ENCODE peak calls at places on chromosomes 1 and 21, in five cellular contexts. H, V, G, K and A are unnamed samples.

GRCh38 chr1:234853906-234854647 is 244.1 kb upstream of the IRF2BP2 start:
- DNase-seq in K (no peak), H (peak), G (no peak), V (no peak), A (no peak)

GRCh38 chr1:26530540-26530897 is 958 bp downstream of the RPS6KA1 start:
- DNase-seq in K (no peak), G (no peak), H (no peak), V (peak), A (no peak)

GRCh38 chr1:210259496-210259895 is 26.9 kb downstream of the SERTAD4 start:
- DNase-seq in H (peak), K (no peak), G (peak), V (no peak), A (no peak)

GRCh38 chr1:30188329-30188728 is 535.1 kb downstream of the MATN1 start:
- DNase-seq in H (no peak), V (no peak), K (no peak), G (peak), A (no peak)

GRCh38 chr1:115411388-115412063 is 73.5 kb upstream of the NGF start:
- DNase-seq in H (peak), G (no peak), V (no peak), K (no peak), A (no peak)

GRCh38 chr1:29521438-29521715 is 285.1 kb downstream of the PTPRU start:
- DNase-seq in H (no peak), K (no peak), G (no peak), V (no peak), A (no peak)

GRCh38 chr1:33388989-33389771 is 41.7 kb downstream of the PHC2 start:
- DNase-seq in K (no peak), G (no peak), H (peak), V (no peak), A (no peak)

GRCh38 chr1:161153682-161154337 is at the start of gene UFC1:
- DNase-seq in V (peak), H (peak), G (peak), K (peak), A (peak)

GRCh38 chr1:174206148-174206826 is 47.0 kb downstream of the RABGAP1L start:
- DNase-seq in H (peak), V (no peak), K (no peak), G (peak), A (no peak)

GRCh38 chr21:37770496-37770895 is 145.8 kb downstream of the KCNJ6 start:
- DNase-seq in G (no peak), H (no peak), V (no peak), K (no peak), A (no peak)

GRCh38 chr1:96968582-96969378 is 247.2 kb downstream of the PTBP2 start:
- DNase-seq in V (no peak), H (no peak), G (no peak), K (no peak), A (no peak)

GRCh38 chr1:240455228-240455821 is 156.6 kb downstream of the GREM2 start:
- DNase-seq in K (no peak), G (no peak), V (peak), H (no peak), A (no peak)

GRCh38 chr1:53681647-53682368 is 57.2 kb downstream of the GLIS1 start:
- DNase-seq in G (peak), K (peak), H (no peak), V (peak), A (no peak)

GRCh38 chr1:169052727-169053126 is 53.8 kb upstream of the ATP1B1 start:
- DNase-seq in V (no peak), G (no peak), K (no peak), H (no peak), A (no peak)

GRCh38 chr1:62424412-62424811 is 12.4 kb upstream of the USP1 start:
- DNase-seq in V (no peak), K (no peak), G (no peak), H (peak), A (no peak)

GRCh38 chr1:87510540-87510939 is 181.9 kb downstream of the LMO4 start:
- DNase-seq in V (no peak), H (no peak), G (no peak), K (no peak), A (no peak)

GRCh38 chr1:233945573-233945972 is 41.1 kb downstream of the SLC35F3 start:
- DNase-seq in K (no peak), H (peak), G (no peak), V (no peak), A (no peak)

GRCh38 chr1:2468540-2468939 is 7.5 kb upstream of the PLCH2 start:
- DNase-seq in V (no peak), K (no peak), H (no peak), G (no peak), A (no peak)

GRCh38 chr1:160534823-160535605 is 12.0 kb upstream of the SLAMF6 start:
- DNase-seq in G (no peak), H (no peak), K (no peak), V (peak), A (no peak)

GRCh38 chr1:41374711-41375110 is 13.5 kb downstream of the FOXO6 start:
- DNase-seq in V (no peak), K (no peak), G (no peak), H (no peak), A (no peak)

GRCh38 chr1:235074335-235075120 is 54.1 kb downstream of the TOMM20 start:
- DNase-seq in G (no peak), H (peak), K (peak), V (peak), A (peak)

GRCh38 chr21:29237110-29238051 is 61.3 kb upstream of the BACH1 start:
- DNase-seq in K (no peak), V (no peak), H (peak), G (no peak), A (no peak)

GRCh38 chr1:217718873-217719272 is 87.7 kb downstream of the SPATA17 start:
- DNase-seq in V (peak), K (no peak), H (peak), G (no peak), A (no peak)

GRCh38 chr1:201715801-201716741 is 112.9 kb upstream of the IPO9 start:
- DNase-seq in V (no peak), H (no peak), G (no peak), K (no peak), A (no peak)

GRCh38 chr1:235275223-235275622 is 52.8 kb downstream of the ARID4B start:
- DNase-seq in G (no peak), H (no peak), V (no peak), K (peak), A (no peak)

GRCh38 chr1:107572674-107573205 is 392.2 kb downstream of the VAV3 start:
- DNase-seq in V (no peak), H (peak), G (peak), K (no peak), A (no peak)

GRCh38 chr1:53672243-53672642 is 66.7 kb downstream of the GLIS1 start:
- DNase-seq in K (no peak), V (no peak), G (no peak), H (no peak), A (no peak)

GRCh38 chr1:85801520-85801919 is 93.3 kb upstream of the ZNHIT6 start:
- DNase-seq in V (no peak), K (no peak), H (peak), G (no peak), A (no peak)

GRCh38 chr1:38072858-38073257 is 26.3 kb upstream of the POU3F1 start:
- DNase-seq in K (no peak), G (no peak), H (no peak), V (no peak), A (no peak)

GRCh38 chr1:239233626-239234025 is 152.7 kb upstream of the CHRM3 start:
- DNase-seq in K (no peak), V (peak), H (no peak), G (no peak), A (no peak)

GRCh38 chr1:83791821-83792437 is 207.0 kb downstream of the TTLL7 start:
- DNase-seq in V (no peak), H (peak), K (no peak), G (no peak), A (no peak)

GRCh38 chr1:86394416-86394815 is 1.7 kb downstream of the ODF2L start:
- DNase-seq in K (no peak), G (no peak), V (no peak), H (peak), A (no peak)

GRCh38 chr1:165637427-165637826 is 6.4 kb downstream of the MGST3 start:
- DNase-seq in G (no peak), H (peak), K (no peak), V (peak), A (no peak)

GRCh38 chr1:54565113-54565501 is 17.1 kb downstream of the ACOT11 start:
- DNase-seq in H (no peak), K (no peak), G (no peak), V (no peak), A (no peak)

GRCh38 chr1:71919812-71920509 is 362.4 kb downstream of the NEGR1 start:
- DNase-seq in K (no peak), G (no peak), V (peak), H (no peak), A (no peak)

GRCh38 chr1:25794325-25794724 is 5.7 kb upstream of the SELENON start:
- DNase-seq in V (no peak), G (no peak), K (no peak), H (peak), A (no peak)

GRCh38 chr1:18234790-18235242 is 127.2 kb downstream of the IGSF21 start:
- DNase-seq in K (peak), G (peak), H (no peak), V (peak), A (peak)

GRCh38 chr1:114137497-114137896 is 16.2 kb downstream of the SYT6 start:
- DNase-seq in K (no peak), G (no peak), V (no peak), H (no peak), A (no peak)

GRCh38 chr1:221637641-221638041 is 104.2 kb downstream of the DUSP10 start:
- DNase-seq in V (no peak), H (no peak), K (no peak), G (no peak), A (no peak)

DNA sequence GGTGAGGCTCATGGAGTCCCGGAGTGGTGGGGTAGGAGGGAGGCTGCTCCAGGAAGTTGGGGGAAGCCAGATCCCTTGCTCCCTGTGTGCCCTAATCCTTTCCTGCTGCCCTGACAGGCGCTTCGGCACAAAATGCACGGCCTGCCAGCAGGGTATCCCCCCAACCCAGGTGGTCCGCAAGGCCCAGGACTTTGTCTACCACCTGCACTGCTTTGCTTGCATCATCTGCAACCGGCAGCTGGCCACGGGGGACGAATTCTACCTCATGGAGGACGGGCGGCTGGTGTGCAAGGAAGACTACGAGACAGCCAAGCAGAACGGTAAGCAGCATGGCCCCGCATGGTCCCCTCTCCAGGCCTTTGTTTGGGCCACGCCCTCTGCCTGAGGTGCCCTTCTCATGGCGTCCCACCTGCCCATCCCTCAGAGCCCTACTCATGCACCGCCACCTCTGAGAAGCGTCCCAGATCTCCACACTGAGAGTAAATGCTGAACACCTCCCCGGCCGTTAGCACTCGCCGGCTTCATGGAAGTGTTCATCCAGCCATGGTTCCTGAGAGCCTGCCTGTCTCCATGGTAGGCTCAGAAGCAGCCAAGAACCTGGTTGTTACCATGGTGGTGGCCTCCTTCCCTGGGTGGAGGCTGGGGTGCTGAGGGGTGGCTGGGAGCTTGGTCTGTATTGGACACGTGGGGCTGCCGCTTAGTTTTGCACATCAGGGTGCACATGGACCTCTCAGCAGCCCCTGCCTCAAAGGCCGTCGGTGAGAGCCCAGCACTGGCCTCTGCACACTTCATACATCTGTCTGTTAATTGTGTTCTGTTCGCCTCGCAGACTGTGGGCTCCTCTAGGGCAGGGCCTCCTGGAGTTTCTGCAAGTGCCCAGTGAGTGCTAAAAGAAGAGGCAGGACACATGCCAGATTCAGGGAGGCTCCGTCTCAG is 36.5 kb downstream of the LHX4 start:
- DNase-seq in K (no peak), H (no peak), G (no peak), V (no peak), A (no peak)
- H3K27ac ChIP-seq in K (no peak), H (no peak), G (no peak), V (no peak), A (no peak)

GRCh38 chr21:33267250-33267649 is 1.1 kb downstream of the IL10RB start:
- DNase-seq in H (no peak), K (no peak), G (no peak), V (no peak), A (no peak)
- H3K27ac ChIP-seq in H (no peak), K (peak), G (peak), V (no peak), A (peak)

DNA sequence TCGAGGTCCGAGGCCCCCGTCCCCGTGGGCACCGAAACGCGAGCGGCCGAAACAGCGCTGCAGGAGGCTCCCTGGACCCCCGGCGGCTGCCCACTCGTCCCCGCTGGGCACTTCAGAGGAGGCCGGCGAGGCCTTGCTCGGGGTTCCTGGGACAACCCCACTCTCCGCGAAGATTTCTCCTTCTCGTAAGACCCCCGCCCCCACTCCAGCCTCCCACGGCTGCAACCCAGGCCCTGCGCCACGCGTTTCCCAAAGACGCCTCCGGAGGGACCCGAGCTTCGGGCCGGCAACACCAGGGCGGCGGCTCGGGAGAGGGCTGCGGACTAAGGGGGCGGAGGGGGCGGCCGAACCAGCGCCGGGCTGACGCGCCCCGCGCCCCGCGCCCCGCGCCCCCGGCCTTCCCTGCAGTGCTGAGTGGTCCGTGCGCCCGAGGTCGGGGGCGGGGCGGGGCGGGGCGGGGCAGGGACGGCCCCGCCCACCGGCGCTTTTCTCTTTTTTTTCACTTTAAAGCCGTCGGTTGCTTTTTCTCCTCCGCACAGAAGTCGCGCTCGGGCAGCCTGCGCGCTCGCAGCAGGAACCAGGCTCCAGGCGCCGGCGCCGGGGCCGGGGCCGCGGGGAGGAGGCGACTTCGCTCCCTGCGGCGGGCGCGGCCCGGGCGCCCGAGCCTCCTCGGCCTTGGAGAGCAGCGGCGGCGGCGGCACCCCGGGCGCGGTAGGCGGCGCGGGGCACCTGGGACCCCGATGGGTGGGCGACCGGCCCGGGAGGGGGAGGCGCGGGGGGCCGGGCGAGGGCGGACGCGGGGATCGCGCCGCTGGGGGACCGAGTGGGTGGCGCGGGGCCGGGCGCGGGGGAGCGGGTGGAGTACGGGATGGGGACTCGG is at the start of gene SPSB1:
- DNase-seq in V (peak), H (peak), G (peak), K (peak), A (peak)
- H3K27ac ChIP-seq in V (peak), H (peak), G (peak), K (peak), A (peak)

DNA sequence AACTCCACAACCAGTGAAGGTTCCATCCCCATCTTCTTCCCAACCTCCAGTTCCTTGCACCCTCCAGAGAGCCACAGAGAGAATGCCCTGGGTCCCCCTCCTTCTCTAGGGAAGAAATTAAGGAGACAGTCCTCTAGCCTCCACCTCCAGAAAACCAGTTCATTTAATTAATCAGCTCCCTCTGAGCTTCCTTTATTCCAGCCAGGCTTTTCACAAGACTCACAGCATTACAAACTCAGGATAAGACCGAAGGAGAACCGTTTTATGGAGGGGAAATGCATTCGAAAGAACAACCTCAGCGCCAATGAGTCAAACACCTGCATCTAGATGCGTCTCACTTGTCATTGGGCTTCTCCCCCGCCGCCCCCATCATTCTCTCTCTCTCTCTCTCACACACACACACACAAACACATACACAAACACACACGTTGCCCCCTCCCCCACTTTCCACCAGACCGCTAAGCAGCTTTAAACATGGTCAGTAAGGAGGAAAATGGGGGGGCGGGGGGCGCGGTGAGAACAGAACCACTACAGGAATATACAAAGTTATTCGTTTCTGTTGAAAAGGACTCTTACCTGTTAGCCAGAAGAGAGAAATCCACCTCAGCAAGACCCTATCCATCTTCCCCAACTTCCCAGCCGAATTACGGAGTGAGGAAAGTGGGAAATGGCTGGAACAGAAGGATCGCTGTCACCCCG is 544 bp downstream of the ILDR2 start:
- DNase-seq in H (no peak), G (no peak), V (peak), K (peak), A (no peak)
- H3K27ac ChIP-seq in H (no peak), G (peak), V (no peak), K (no peak), A (peak)

DNA sequence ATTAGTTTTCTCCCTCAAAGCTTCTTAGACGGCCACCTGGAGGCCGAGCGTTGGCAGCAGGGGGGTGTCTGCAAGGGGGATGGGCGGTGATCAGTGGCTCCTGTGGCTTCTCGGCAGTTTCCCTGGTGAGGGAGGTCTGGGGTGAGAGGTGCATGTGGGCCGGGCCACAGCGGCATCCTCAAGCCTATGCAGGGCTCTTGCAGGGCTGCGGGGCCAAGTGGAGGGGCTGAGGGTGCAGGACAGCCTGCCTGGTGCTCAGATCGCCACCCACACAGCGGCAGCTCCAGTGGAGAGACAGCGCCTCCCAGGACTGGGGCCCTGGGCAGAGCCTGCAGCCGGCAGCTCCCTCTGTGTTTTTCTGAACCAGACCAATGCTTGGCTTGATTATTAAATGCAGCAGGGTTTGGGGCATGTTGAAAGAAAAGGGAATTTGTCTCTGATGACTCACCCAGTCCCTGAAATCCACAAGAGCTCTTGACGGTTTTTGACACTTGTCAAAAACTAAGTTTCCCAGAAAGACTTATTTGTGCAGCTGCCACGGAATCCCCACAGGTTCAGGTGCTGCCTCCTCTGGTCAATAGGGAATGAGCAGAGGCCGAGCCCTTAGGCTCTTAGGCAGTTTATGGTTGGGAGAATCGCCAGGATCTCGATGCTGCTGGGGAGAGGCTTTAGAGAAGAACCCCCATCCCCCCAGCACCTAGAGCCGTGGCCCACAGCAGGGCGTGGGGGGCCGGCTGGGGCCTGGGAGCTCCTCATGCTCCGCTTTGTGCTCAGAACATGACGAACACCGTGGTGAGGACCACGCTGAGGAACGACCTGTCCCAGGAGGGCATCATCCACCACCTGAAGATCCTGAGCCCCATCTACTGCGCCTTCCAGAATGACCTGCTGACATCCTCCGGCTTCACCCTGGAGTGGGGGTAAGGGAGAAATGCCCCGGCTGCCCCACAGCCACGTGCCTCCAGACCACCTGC is 54.7 kb downstream of the UMODL1 start:
- DNase-seq in G (no peak), V (peak), K (peak), H (peak), A (no peak)
- H3K27ac ChIP-seq in G (no peak), V (no peak), K (no peak), H (no peak), A (no peak)